ENCODE peak calls at places on chromosome 4, in four cellular contexts. J is GM12878, T is HepG2, I is K562. H is an unnamed sample.

GRCh38 chr4:150139297-150139696 is 61.1 kb downstream of the DCLK2 start:
- DNase-seq in I (no peak), J (no peak), T (no peak), H (no peak)

GRCh38 chr4:166091914-166092510 is 219.0 kb downstream of the TLL1 start:
- DNase-seq in J (no peak), T (peak; percentile 28), I (peak; percentile 13), H (no peak)

GRCh38 chr4:40349561-40350198 is 14.5 kb downstream of the CHRNA9 start:
- DNase-seq in J (no peak), T (no peak), I (no peak), H (no peak)

GRCh38 chr4:174709531-174709930 is 119.5 kb downstream of the GLRA3 start:
- DNase-seq in J (no peak), I (no peak), T (no peak), H (no peak)

GRCh38 chr4:11489449-11490083 is 60.9 kb upstream of the HS3ST1 start:
- DNase-seq in I (no peak), J (no peak), T (no peak), H (no peak)

GRCh38 chr4:94256833-94257232 is 49.2 kb downstream of the SMARCAD1 start:
- DNase-seq in I (no peak), T (peak; percentile 2), J (no peak), H (no peak)

GRCh38 chr4:175394213-175394612 is 417.9 kb downstream of the GPM6A start:
- DNase-seq in T (no peak), I (no peak), J (no peak), H (no peak)

GRCh38 chr4:140673729-140674128 is 82.5 kb downstream of the TBC1D9 start:
- DNase-seq in T (no peak), J (no peak), I (no peak), H (no peak)

GRCh38 chr4:104420766-104421165 is 73.9 kb downstream of the CXXC4 start:
- DNase-seq in I (no peak), J (no peak), T (no peak), H (peak; percentile 10)

GRCh38 chr4:158710814-158711213 is 12.4 kb downstream of the PPID start:
- DNase-seq in I (no peak), J (no peak), T (no peak), H (no peak)

GRCh38 chr4:154088741-154089140 is 299.9 kb upstream of the SFRP2 start:
- DNase-seq in J (no peak), T (no peak), I (no peak), H (no peak)

GRCh38 chr4:111681751-111682150 is 463.5 kb upstream of the FAM241A start:
- DNase-seq in J (no peak), I (no peak), T (no peak), H (no peak)

GRCh38 chr4:98510757-98511517 is 147.5 kb downstream of the TSPAN5 start:
- DNase-seq in J (no peak), T (no peak), I (no peak), H (no peak)

GRCh38 chr4:1870328-1870577 is 940 bp upstream of the NSD2 start:
- DNase-seq in T (peak; percentile 80), I (peak; percentile 79), J (no peak), H (peak; percentile 91)

GRCh38 chr4:47468686-47469365 is 5.3 kb upstream of the COMMD8 start:
- DNase-seq in J (no peak), I (no peak), T (no peak), H (no peak)

GRCh38 chr4:46953564-46953963 is 39.8 kb downstream of the GABRA4 start:
- DNase-seq in T (no peak), J (no peak), I (no peak), H (no peak)

GRCh38 chr4:116143221-116143620 is 942.2 kb downstream of the TRAM1L1 start:
- DNase-seq in T (no peak), I (no peak), J (no peak), H (no peak)

GRCh38 chr4:84971319-84971932 is 4.9 kb upstream of the WDFY3 start:
- DNase-seq in T (peak; percentile 53), I (peak; percentile 22), J (no peak), H (no peak)

GRCh38 chr4:98794565-98795205 is 134.2 kb downstream of the EIF4E start:
- DNase-seq in I (peak; percentile 80), J (no peak), T (no peak), H (no peak)

GRCh38 chr4:100694467-100694866 is 176.6 kb upstream of the EMCN start:
- DNase-seq in T (no peak), J (no peak), I (no peak), H (no peak)

GRCh38 chr4:89837385-89837995 is 529 bp upstream of the SNCA start:
- DNase-seq in T (no peak), J (no peak), I (peak; percentile 7), H (peak; percentile 66)

GRCh38 chr4:6038711-6039110 is 20.5 kb upstream of the C4orf50 start:
- DNase-seq in T (no peak), I (no peak), J (no peak), H (no peak)

DNA sequence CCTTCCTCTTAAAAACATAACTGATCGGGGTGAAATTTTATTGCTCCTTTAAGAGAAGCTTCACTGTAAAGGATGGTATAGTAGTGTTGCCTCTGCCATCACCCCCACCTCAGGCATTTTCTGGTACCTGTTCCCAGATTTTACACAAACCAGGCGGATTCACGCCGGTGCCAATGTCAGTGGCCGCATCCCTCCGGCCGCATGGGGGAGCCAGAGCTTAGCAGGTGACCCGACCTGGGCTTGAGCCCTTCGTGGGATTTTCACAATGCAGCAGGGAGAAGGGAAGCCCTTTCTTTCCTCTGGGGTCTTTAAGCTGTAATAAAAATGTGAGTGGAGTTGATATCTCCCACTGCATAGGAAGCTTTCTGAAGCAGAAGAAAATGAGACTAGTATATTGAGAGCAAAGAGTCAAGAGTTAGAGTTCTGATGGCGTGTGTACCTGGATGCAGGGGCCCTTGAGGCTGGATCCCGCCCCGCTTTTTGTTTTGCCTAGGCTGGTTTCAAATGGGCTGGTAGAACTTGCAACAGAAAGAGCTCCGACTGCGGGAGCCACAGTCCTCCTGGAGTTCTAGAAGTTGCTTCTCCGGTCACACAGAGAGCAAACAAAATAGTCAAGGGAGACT is 59.4 kb downstream of the POLR2B start:
- DNase-seq in T (peak; percentile 34), I (peak; percentile 71), J (no peak), H (peak; percentile 85)
- TF ChIP-seq CBFB in T (no peak), I (no peak), J (no peak), H (no peak)

DNA sequence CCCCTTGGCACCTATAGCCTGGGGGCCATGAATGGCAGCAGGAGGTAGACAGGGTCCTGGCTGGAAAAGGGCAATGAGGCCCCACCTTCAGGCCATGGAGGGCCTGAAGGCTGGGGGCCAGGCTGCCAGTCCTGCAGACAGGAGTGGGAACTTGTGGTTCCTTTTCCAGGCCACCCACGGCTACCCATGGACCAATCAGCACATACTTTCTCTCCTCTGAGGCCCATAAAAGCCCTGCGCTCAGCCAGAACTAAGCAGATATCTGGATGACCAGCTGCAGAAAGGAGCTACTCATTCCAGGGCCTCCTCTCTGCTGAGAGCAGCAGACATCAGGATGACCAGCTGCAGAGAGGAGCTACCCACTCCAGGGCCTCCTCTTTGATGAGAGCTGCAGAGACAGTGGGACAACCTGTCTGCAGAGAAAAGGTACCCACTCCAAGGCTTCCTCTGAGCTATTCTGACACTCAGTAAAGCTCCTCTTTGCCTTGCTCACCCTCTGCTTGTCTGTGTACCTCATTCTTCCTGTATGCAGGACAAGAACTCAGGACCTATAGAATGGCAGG is 67.2 kb downstream of the NAA11 start:
- DNase-seq in J (no peak), I (no peak), T (no peak), H (no peak)
- TF ChIP-seq MAX in J (no peak), I (no peak), T (no peak), H (no peak)

DNA sequence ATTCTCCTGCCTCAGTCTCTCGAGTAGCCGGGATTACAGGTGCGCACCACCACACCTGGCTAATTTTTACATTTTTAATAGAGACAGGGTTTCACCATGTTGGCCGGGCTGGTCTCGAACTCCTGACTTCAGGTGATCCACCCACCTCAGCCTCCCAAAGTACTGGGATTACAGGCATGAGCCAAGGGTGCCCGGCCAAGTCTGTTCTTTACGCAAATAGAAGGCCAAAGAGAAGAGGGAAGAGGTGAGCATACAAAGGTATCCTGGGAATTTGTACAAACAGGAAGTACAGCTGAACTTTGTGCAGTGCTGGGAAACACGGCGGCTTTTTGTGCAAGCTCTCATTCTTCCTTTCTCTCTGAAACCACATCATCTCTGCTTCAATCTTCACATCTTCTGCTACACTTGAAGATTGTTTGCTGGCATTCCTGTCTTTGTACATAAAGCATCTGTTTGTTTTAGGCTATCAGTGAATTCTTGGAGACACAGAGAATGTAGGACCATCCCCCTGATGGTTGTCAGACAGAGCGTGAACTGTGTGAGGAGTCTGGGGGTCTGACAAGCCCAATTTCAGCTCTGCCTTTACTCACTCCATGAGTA is 71.9 kb upstream of the PRSS48 start:
- DNase-seq in J (no peak), T (peak; percentile 97), I (no peak), H (no peak)
- TF ChIP-seq NR2C2 in J (no peak), T (no peak), I (no peak), H (no peak)

GRCh38 chr4:138919094-138919936 is 96.3 kb upstream of the NOCT start:
- DNase-seq in T (peak; percentile 49), J (peak; percentile 11), I (peak; percentile 71), H (peak; percentile 77)
- TF ChIP-seq CBFB in T (no peak), J (no peak), I (no peak), H (no peak)

GRCh38 chr4:128682942-128683666 is 126.4 kb upstream of the JADE1 start:
- DNase-seq in T (no peak), I (no peak), J (no peak), H (peak; percentile 19)
- TF ChIP-seq MAX in T (no peak), I (no peak), J (no peak), H (no peak)

GRCh38 chr4:81724925-81725329 is 253.2 kb upstream of the RASGEF1B start:
- DNase-seq in T (peak; percentile 7), J (peak; percentile 3), I (peak; percentile 48), H (no peak)
- TF ChIP-seq NR2C2 in T (no peak), J (no peak), I (peak; percentile 39), H (no peak)

DNA sequence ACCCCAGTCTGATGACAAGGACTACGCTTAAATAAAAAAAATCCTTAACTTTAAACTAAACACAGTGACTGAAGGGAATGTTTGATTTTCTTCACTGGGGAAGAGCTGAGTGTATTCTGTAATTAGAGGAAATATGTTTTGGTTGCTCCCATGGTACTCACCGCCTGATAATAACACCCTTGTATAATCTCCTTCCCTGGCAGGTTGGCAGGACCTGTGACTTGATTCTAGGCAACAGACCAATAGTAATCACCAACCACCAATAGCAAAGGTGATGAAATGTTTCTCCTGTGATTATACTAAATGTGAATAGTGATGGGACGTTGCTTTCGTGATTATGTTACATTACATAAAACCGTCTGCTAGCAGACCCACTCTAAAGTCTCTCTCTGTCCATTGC is 536.8 kb upstream of the CPEB2 start:
- DNase-seq in T (no peak), I (no peak), J (no peak), H (no peak)
- TF ChIP-seq CBFB in T (no peak), I (no peak), J (no peak), H (no peak)

GRCh38 chr4:10457255-10457801 is at the start of gene ZNF518B:
- DNase-seq in J (no peak), I (peak; percentile 90), T (no peak), H (peak; percentile 74)
- TF ChIP-seq MAX in J (no peak), I (no peak), T (no peak), H (no peak)

GRCh38 chr4:23972202-23972601 is 82.4 kb upstream of the PPARGC1A start:
- DNase-seq in I (no peak), J (no peak), T (no peak), H (no peak)
- TF ChIP-seq NR2C2 in I (no peak), J (no peak), T (no peak), H (no peak)

H was measured in WTC11.